ENCODE peak calls at places on chromosomes 11 and 22, in seven cellular contexts. B, L, V, S, Z, A and G are unnamed samples.

GRCh38 chr11:40376346-40376745 is 1083.1 kb downstream of the LRRC4C start:
- DNase-seq in B (no peak), L (no peak), V (no peak), S (no peak), Z (no peak), A (no peak), G (peak; percentile 12)

GRCh38 chr11:14089690-14090462 is 127.4 kb downstream of the SPON1 start:
- DNase-seq in B (no peak), L (no peak), V (no peak), S (no peak), Z (no peak), A (peak; percentile 16), G (no peak)

GRCh38 chr11:126973051-126973450 is 27.5 kb downstream of the KIRREL3 start:
- DNase-seq in B (no peak), L (no peak), V (no peak), S (no peak), Z (no peak), A (no peak), G (no peak)

GRCh38 chr11:2265396-2265795 is 5.0 kb downstream of the ASCL2 start:
- DNase-seq in B (peak; percentile 68), L (peak; percentile 71), V (no peak), S (peak; percentile 15), Z (no peak), A (no peak), G (no peak)

GRCh38 chr22:23524226-23524625 is 55.9 kb downstream of the IGLL1 start:
- DNase-seq in B (no peak), L (peak; percentile 15), V (no peak), S (no peak), Z (no peak), A (no peak), G (no peak)

GRCh38 chr11:101176381-101176780 is 46.8 kb upstream of the PGR start:
- DNase-seq in B (no peak), L (no peak), V (no peak), S (no peak), Z (no peak), A (peak; percentile 1), G (no peak)

GRCh38 chr22:43867839-43868652 is 5.7 kb upstream of the SULT4A1 start:
- DNase-seq in B (peak; percentile 69), L (no peak), V (no peak), S (no peak), Z (peak; percentile 32), A (peak; percentile 70), G (no peak)

GRCh38 chr11:6875761-6876160 is 664 bp upstream of the OR10A4 start:
- DNase-seq in B (no peak), L (no peak), V (no peak), S (no peak), Z (no peak), A (no peak), G (no peak)

GRCh38 chr11:69298778-69299461 is 5.0 kb downstream of the MYEOV start:
- DNase-seq in B (no peak), L (no peak), V (no peak), S (no peak), Z (no peak), A (no peak), G (no peak)

GRCh38 chr11:72220696-72221363 is 3.7 kb upstream of the INPPL1 start:
- DNase-seq in B (no peak), L (no peak), V (no peak), S (no peak), Z (no peak), A (no peak), G (no peak)

GRCh38 chr11:47523491-47524199 is 29.3 kb downstream of the CELF1 start:
- DNase-seq in B (no peak), L (no peak), V (peak; percentile 78), S (no peak), Z (peak; percentile 26), A (peak; percentile 86), G (peak; percentile 54)

GRCh38 chr22:24727218-24727851 is 47.2 kb downstream of the PIWIL3 start:
- DNase-seq in B (no peak), L (no peak), V (peak; percentile 27), S (no peak), Z (peak; percentile 74), A (peak; percentile 93), G (peak; percentile 77)

GRCh38 chr11:39374963-39375698 is 2084.3 kb downstream of the LRRC4C start:
- DNase-seq in B (no peak), L (no peak), V (no peak), S (no peak), Z (no peak), A (peak; percentile 27), G (no peak)

GRCh38 chr11:29527391-29527936 is 489.4 kb downstream of the KCNA4 start:
- DNase-seq in B (no peak), L (no peak), V (no peak), S (no peak), Z (peak; percentile 4), A (peak; percentile 22), G (peak; percentile 66)

GRCh38 chr11:102421262-102421661 is 31.3 kb downstream of the TMEM123 start:
- DNase-seq in B (no peak), L (no peak), V (no peak), S (no peak), Z (no peak), A (no peak), G (peak; percentile 51)

GRCh38 chr22:43158778-43159483 is 7.6 kb downstream of the TSPO start:
- DNase-seq in B (no peak), L (no peak), V (no peak), S (no peak), Z (no peak), A (no peak), G (no peak)

GRCh38 chr11:7936615-7937014 is 4.9 kb downstream of the OR10A3 start:
- DNase-seq in B (no peak), L (no peak), V (no peak), S (no peak), Z (no peak), A (no peak), G (no peak)

GRCh38 chr11:118921121-118921928 is 4.4 kb downstream of the BCL9L start:
- DNase-seq in B (peak; percentile 80), L (peak; percentile 73), V (peak; percentile 88), S (no peak), Z (no peak), A (peak; percentile 97), G (peak; percentile 82)

GRCh38 chr11:35131094-35131493 is 7.9 kb upstream of the CD44 start:
- DNase-seq in B (no peak), L (no peak), V (no peak), S (no peak), Z (no peak), A (no peak), G (no peak)
- H3K4me3 ChIP-seq in B (no peak overlapping the region), L (no peak overlapping the region), V (no peak overlapping the region), S (no peak overlapping the region), Z (no peak overlapping the region), A (no peak overlapping the region), G (no peak overlapping the region)

GRCh38 chr11:114595571-114595970 is at the start of gene NXPE4:
- DNase-seq in B (no peak), L (no peak), V (no peak), S (no peak), Z (no peak), A (no peak), G (no peak)
- H3K4me3 ChIP-seq in B (no peak within 1 kb of the TSS), L (no peak within 1 kb of the TSS), V (no peak within 1 kb of the TSS), S (no peak within 1 kb of the TSS), Z (no peak within 1 kb of the TSS), A (no peak within 1 kb of the TSS), G (no peak within 1 kb of the TSS)

GRCh38 chr11:120167659-120168058 is 29.7 kb upstream of the TRIM29 start:
- DNase-seq in B (no peak), L (no peak), V (no peak), S (no peak), Z (no peak), A (no peak), G (no peak)

GRCh38 chr11:120168960-120169681 is 31.2 kb upstream of the TRIM29 start:
- DNase-seq in B (peak; percentile 74), L (peak; percentile 89), V (no peak), S (peak; percentile 59), Z (no peak), A (peak; percentile 56), G (no peak)

GRCh38 chr11:120170741-120171261 is 32.9 kb upstream of the TRIM29 start:
- DNase-seq in B (no peak), L (no peak), V (no peak), S (no peak), Z (no peak), A (no peak), G (no peak)

GRCh38 chr11:120169981-120170698 is 32.2 kb upstream of the TRIM29 start:
- DNase-seq in B (no peak), L (no peak), V (no peak), S (no peak), Z (no peak), A (no peak), G (no peak)

DNA sequence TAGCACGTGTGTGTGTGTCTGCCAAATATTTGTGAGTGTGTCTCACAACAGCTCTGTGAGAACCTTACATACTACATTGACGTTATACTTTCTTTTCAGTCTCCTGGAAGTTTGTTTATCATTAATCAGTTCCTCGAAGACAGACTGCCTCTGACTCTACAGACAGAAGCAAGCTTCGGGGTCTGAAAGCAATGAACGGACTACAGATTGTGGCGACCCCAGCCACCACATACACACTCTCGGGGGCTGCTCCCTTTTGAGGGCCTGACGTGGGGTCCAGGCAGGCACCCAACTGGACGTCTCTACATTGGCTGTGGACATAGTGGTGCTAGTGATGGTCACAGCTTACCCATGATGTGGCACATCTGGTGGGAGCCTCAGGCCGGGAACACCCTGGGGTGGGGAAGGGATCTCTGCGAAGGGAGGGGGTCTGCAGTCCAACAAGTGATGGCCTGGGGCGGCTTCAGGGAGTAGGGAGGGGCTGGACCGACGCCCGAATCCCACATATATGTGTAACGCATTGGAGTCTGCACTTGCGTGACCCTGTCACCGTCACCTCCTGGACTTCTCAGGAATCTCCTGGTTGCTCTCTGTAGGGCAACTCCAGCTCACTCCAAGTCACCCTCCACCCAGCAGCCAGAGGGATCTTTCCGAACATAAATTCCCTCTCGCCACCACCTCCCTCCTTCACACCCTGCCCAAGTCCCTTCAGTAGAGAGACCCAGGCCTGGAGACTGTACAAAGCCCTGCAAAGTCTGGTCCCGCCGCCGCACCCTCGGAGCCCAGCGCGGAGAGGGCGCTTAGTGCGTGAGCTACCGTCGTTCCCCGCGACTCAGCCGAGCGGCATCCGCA is 30.4 kb upstream of the TRIM29 start:
- DNase-seq in B (no peak), L (no peak), V (no peak), S (no peak), Z (no peak), A (peak; percentile 32), G (no peak)
- H3K4me3 ChIP-seq in B (peak overlapping the region; percentile 57), L (peak overlapping the region; percentile 38), V (peak overlapping the region; percentile 38), S (peak overlapping the region; percentile 39), Z (peak overlapping the region; percentile 62), A (peak overlapping the region; percentile 53), G (peak overlapping the region; percentile 50)

DNA sequence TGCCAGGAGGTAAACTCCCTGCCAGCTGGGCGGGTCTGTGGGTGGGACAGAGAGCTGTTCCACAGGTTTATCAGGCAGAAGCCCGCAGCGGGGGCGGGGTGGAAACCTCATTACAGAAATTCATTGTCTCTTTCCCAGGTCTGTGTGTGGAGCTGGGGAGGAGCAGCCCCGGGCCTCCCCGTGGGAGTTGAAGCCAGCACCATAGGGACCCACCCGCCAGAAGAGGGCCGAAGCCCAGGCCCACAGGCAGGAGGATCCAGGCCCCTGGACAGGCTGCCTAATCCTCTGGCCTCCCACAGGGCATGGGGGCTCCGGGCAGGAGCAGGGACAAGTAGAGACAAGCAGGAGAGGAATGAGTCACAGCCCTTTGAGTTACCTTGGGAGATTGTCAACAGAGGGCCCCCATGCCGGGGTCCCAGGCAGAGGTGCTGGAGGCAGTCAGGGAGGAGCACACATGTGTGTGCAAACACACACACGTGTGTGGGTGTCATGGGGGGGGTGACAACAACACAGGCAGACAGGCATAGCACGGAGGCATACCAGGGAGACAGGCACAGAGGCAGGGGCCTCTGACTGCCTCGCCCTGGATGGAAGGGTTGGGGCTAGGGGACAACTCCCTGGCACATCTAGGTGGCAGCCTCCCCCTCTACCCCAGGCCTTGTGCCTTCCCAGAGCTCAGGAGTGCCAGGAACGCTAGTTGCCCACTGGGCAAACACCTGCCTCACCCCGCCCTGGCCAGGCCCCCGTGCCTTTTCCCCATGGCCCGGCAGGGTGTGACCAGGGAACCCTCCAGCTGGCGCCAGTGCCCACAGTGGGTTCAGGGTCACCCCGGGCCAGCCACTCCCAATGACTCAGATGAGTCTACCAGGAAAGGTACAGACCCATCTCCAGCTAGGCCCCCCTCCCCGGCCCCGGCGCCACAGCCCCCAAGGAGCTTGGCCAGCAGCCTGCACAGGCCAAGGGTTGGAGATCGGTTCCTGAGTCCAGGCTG is 1.3 kb downstream of the CDC42BPG start:
- DNase-seq in B (peak; percentile 77), L (no peak), V (no peak), S (peak; percentile 90), Z (no peak), A (no peak), G (no peak)
- H3K4me3 ChIP-seq in B (peak overlapping the region; percentile 65), L (peak overlapping the region; percentile 54), V (no peak overlapping the region), S (no peak overlapping the region), Z (no peak overlapping the region), A (no peak overlapping the region), G (no peak overlapping the region)